ENCODE peak calls at places on chromosomes 3 and 15, in seven cellular contexts. R is A549; X is iPS DF 6.9; F is foreskin fibroblast; M is left cardiac atrium; Y is stimulated activated CD4-positive, alpha-beta T cell treated with anti-CD3 and anti-CD28 coated beads, TNF-alpha, amount 100 ng/mL, for 24 hours; V is testis. I is an unnamed sample.

GRCh38 chr3:58563386-58564035 is 13.7 kb downstream of the FAM107A start:
- DNase-seq in Y (no peak), F (no peak), X (no peak), R (no peak), V (no peak), M (no peak), I (peak; percentile 84)

GRCh38 chr15:68806220-68807105 is 14.2 kb downstream of the ANP32A start:
- DNase-seq in X (no peak), R (no peak), M (no peak), V (peak; percentile 42), F (no peak), Y (no peak), I (no peak)

GRCh38 chr3:133973249-133973980 is 56.3 kb downstream of the SLCO2A1 start:
- DNase-seq in Y (no peak), V (no peak), M (no peak), F (no peak), R (no peak), X (no peak), I (no peak)

GRCh38 chr15:74913041-74913440 is 6.4 kb upstream of the FAM219B start:
- DNase-seq in X (no peak), Y (no peak), R (no peak), F (no peak), V (no peak), M (no peak), I (no peak)

GRCh38 chr3:169363318-169363717 is 300.2 kb downstream of the MECOM start:
- DNase-seq in V (no peak), Y (no peak), X (no peak), R (no peak), F (no peak), M (no peak), I (no peak)

GRCh38 chr15:63487076-63487757 is 17.2 kb upstream of the USP3 start:
- DNase-seq in V (peak; percentile 93), X (no peak), F (no peak), M (peak; percentile 90), R (peak; percentile 96), Y (peak; percentile 85), I (peak; percentile 41)

GRCh38 chr3:186217820-186218164 is 108.9 kb upstream of the ETV5 start:
- DNase-seq in Y (no peak), R (no peak), M (no peak), V (no peak), F (no peak), X (no peak), I (no peak)

GRCh38 chr3:125594581-125595011 is 701 bp downstream of the OSBPL11 start:
- DNase-seq in M (no peak), X (no peak), F (peak; percentile 12), V (peak; percentile 42), R (no peak), Y (no peak), I (no peak)

GRCh38 chr3:108341911-108342310 is 45.6 kb downstream of the HHLA2 start:
- DNase-seq in R (no peak), M (no peak), V (no peak), F (no peak), Y (no peak), X (no peak), I (no peak)

I was measured in 8988T.